ENCODE peak calls at places on chromosomes 13 and 19, in five cellular contexts. One of them, this sample, is unnamed. For H3K4me1, the result is how much of the 10 kb centered on the place peaks cover.

GRCh38 chr13:47794963-47795362 is 206.1 kb downstream of the SUCLA2 start:
- DNase-seq in foreskin keratinocyte: no peak
- DNase-seq in upper lobe of right lung: no peak
- DNase-seq in H9: no peak
- DNase-seq in testis: no peak
- DNase-seq in this sample: no peak

GRCh38 chr19:28349604-28350003 is 863.3 kb downstream of the UQCRFS1 start:
- DNase-seq in foreskin keratinocyte: no peak
- DNase-seq in upper lobe of right lung: no peak
- DNase-seq in H9: no peak
- DNase-seq in testis: no peak
- DNase-seq in this sample: no peak

GRCh38 chr13:112567161-112567862 is 20.6 kb downstream of the TUBGCP3 start:
- DNase-seq in foreskin keratinocyte: no peak
- DNase-seq in upper lobe of right lung: no peak
- DNase-seq in H9: no peak
- DNase-seq in testis: no peak
- DNase-seq in this sample: no peak

GRCh38 chr13:85314686-85315085 is 484.5 kb downstream of the SLITRK6 start:
- DNase-seq in foreskin keratinocyte: no peak
- DNase-seq in upper lobe of right lung: no peak
- DNase-seq in H9: no peak
- DNase-seq in testis: no peak
- DNase-seq in this sample: no peak

GRCh38 chr13:67614013-67614412 is 383.9 kb upstream of the PCDH9 start:
- DNase-seq in foreskin keratinocyte: no peak
- DNase-seq in upper lobe of right lung: no peak
- DNase-seq in H9: no peak
- DNase-seq in testis: no peak
- DNase-seq in this sample: no peak

GRCh38 chr19:29505034-29505824 is 20.6 kb upstream of the VSTM2B start:
- DNase-seq in foreskin keratinocyte: no peak
- DNase-seq in upper lobe of right lung: no peak
- DNase-seq in H9: no peak
- DNase-seq in testis: no peak
- DNase-seq in this sample: no peak

GRCh38 chr13:36436811-36437210 is 4.5 kb downstream of the CCNA1 start:
- DNase-seq in foreskin keratinocyte: no peak
- DNase-seq in upper lobe of right lung: no peak
- DNase-seq in H9: no peak
- DNase-seq in testis: no peak
- DNase-seq in this sample: no peak

GRCh38 chr13:40534456-40534855 is 132.0 kb downstream of the FOXO1 start:
- DNase-seq in foreskin keratinocyte: no peak
- DNase-seq in upper lobe of right lung: no peak
- DNase-seq in H9: no peak
- DNase-seq in testis: no peak
- DNase-seq in this sample: no peak

GRCh38 chr13:54637377-54637776 is 1608.8 kb downstream of the OLFM4 start:
- DNase-seq in foreskin keratinocyte: no peak
- DNase-seq in upper lobe of right lung: no peak
- DNase-seq in H9: no peak
- DNase-seq in testis: no peak
- DNase-seq in this sample: no peak

GRCh38 chr13:21674271-21675009 is 3.6 kb downstream of the FGF9 start:
- DNase-seq in foreskin keratinocyte: no peak
- DNase-seq in upper lobe of right lung: peak
- DNase-seq in H9: peak
- DNase-seq in testis: no peak
- DNase-seq in this sample: peak

GRCh38 chr19:55373318-55373992 is 3.2 kb upstream of the TMEM190 start:
- DNase-seq in foreskin keratinocyte: no peak
- DNase-seq in upper lobe of right lung: no peak
- DNase-seq in H9: peak
- DNase-seq in testis: no peak
- DNase-seq in this sample: no peak

GRCh38 chr13:35781661-35782060 is 305.2 kb upstream of the MAB21L1 start:
- DNase-seq in foreskin keratinocyte: no peak
- DNase-seq in upper lobe of right lung: no peak
- DNase-seq in H9: no peak
- DNase-seq in testis: no peak
- DNase-seq in this sample: no peak

GRCh38 chr19:18231775-18232174 is 5.5 kb upstream of the PDE4C start:
- DNase-seq in foreskin keratinocyte: no peak
- DNase-seq in upper lobe of right lung: no peak
- DNase-seq in H9: no peak
- DNase-seq in testis: no peak
- DNase-seq in this sample: no peak

GRCh38 chr13:27036236-27036981 is 135.2 kb downstream of the USP12 start:
- DNase-seq in foreskin keratinocyte: peak
- DNase-seq in upper lobe of right lung: no peak
- DNase-seq in H9: peak
- DNase-seq in testis: no peak
- DNase-seq in this sample: no peak

GRCh38 chr13:26050568-26051230 is 1.1 kb downstream of the SHISA2 start:
- DNase-seq in foreskin keratinocyte: peak
- DNase-seq in upper lobe of right lung: peak
- DNase-seq in H9: peak
- DNase-seq in testis: peak
- DNase-seq in this sample: no peak

GRCh38 chr13:105920375-105920774 is 615.1 kb downstream of the EFNB2 start:
- DNase-seq in foreskin keratinocyte: peak
- DNase-seq in upper lobe of right lung: no peak
- DNase-seq in H9: no peak
- DNase-seq in testis: no peak
- DNase-seq in this sample: no peak

GRCh38 chr13:66154981-66155380 is 1075.2 kb downstream of the PCDH9 start:
- DNase-seq in foreskin keratinocyte: no peak
- DNase-seq in upper lobe of right lung: no peak
- DNase-seq in H9: no peak
- DNase-seq in testis: no peak
- DNase-seq in this sample: no peak

DNA sequence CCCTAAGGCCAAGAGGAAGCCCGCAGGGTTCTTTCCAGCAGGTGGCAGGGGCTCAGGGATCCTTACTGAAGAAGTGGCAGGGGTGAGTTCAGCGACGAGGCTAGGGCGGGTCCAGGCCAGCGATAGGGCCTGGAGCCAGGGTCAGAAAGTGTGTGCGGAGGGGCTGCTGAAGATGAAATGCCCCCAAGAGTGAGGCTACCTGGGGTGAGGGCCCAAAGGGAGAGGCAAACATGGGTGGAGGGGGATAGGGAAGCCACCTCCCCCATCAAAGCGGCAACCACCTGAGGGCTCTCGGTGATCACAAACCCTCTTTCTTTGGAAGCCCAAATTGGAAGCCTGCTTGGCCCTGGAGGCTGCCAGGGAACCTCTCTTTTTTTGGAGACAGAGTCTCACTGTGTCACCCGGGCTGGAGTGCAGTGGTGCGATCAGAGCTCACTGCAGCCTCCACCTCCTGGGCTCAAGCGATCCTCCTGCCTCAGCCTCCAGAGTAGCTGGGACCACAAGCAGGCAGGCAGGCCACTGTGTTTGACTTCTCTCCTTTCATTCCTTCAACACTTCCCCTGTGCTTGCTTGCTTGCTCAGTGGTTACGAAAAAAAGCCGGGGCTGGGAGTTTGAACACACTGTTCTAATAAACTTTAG is 1.2 kb upstream of the ATP8B3 start:
- DNase-seq in foreskin keratinocyte: no peak
- DNase-seq in upper lobe of right lung: no peak
- DNase-seq in H9: no peak
- DNase-seq in testis: no peak
- DNase-seq in this sample: no peak
- H3K27ac ChIP-seq in foreskin keratinocyte: no peak
- H3K27ac ChIP-seq in upper lobe of right lung: no peak
- H3K27ac ChIP-seq in H9: no peak
- H3K27ac ChIP-seq in testis: peak
- H3K27ac ChIP-seq in this sample: peak

DNA sequence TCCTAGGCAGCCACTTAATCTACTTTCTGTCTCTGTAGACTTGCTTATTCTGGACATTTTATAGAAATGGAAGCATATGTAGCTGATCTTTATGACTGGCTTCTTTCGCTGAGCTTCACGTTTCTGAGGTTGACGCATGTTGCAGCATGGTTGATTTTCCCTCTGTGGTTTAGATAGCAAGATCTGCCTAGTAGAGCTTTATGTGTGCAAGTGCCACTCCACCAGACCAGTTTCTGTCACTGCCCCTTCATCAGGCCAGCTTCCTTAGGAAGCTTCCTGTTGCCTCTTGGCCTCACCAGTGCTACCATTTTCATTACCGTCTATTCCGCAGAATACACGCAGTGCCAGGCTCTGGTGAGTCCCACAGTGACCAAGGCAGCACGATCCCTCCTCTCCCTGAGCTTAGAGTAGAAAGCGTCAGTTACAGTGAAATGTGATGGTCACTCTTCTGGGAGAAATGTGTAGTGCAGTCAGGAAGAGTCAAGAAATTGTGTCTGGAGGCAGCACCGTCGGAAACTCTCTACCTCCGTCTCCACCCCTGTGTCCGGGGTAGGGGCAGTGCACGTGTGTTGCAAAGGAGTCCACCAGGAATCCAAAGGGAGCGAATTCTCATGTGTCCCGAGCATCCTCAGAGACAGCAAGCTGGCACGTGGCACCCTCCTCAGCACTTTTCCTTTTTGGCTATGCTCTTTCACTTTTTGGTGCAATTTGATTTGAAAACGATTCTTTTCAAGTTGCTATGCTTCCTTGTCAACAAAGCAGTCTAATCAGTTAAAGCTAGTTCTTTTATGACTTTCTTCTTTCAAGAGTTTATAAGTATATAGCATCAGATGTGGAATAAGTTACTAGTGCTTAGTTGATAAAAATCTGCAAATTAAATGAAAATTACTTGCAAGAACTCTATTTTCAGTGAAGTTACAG is 45.4 kb upstream of the GPR183 start:
- DNase-seq in foreskin keratinocyte: no peak
- DNase-seq in upper lobe of right lung: no peak
- DNase-seq in H9: no peak
- DNase-seq in testis: no peak
- DNase-seq in this sample: no peak
- H3K4me1 ChIP-seq in foreskin keratinocyte: under half
- H3K4me1 ChIP-seq in upper lobe of right lung: under half
- H3K4me1 ChIP-seq in H9: under half
- H3K4me1 ChIP-seq in testis: under half
- H3K4me1 ChIP-seq in this sample: under half

GRCh38 chr19:5892772-5893275 is 10.8 kb downstream of the NDUFA11 start:
- DNase-seq in foreskin keratinocyte: no peak
- DNase-seq in upper lobe of right lung: no peak
- DNase-seq in H9: no peak
- DNase-seq in testis: no peak
- DNase-seq in this sample: peak

GRCh38 chr19:5891938-5892771 is 11.4 kb downstream of the NDUFA11 start:
- DNase-seq in foreskin keratinocyte: no peak
- DNase-seq in upper lobe of right lung: no peak
- DNase-seq in H9: peak
- DNase-seq in testis: no peak
- DNase-seq in this sample: no peak

GRCh38 chr19:5893907-5894703 is 9.5 kb downstream of the NDUFA11 start:
- DNase-seq in foreskin keratinocyte: no peak
- DNase-seq in upper lobe of right lung: no peak
- DNase-seq in H9: no peak
- DNase-seq in testis: peak
- DNase-seq in this sample: peak

GRCh38 chr19:5894704-5895349 is 8.8 kb downstream of the NDUFA11 start:
- DNase-seq in foreskin keratinocyte: no peak
- DNase-seq in upper lobe of right lung: no peak
- DNase-seq in H9: no peak
- DNase-seq in testis: no peak
- DNase-seq in this sample: peak

GRCh38 chr19:5893296-5893903 is 10.2 kb downstream of the NDUFA11 start:
- DNase-seq in foreskin keratinocyte: no peak
- DNase-seq in upper lobe of right lung: no peak
- DNase-seq in H9: no peak
- DNase-seq in testis: no peak
- DNase-seq in this sample: no peak
- H3K27ac ChIP-seq in foreskin keratinocyte: no peak
- H3K27ac ChIP-seq in upper lobe of right lung: no peak
- H3K27ac ChIP-seq in H9: no peak
- H3K27ac ChIP-seq in testis: no peak
- H3K27ac ChIP-seq in this sample: peak

GRCh38 chr13:28488376-28489005 is 6.4 kb downstream of the FLT1 start:
- DNase-seq in foreskin keratinocyte: no peak
- DNase-seq in upper lobe of right lung: no peak
- DNase-seq in H9: no peak
- DNase-seq in testis: no peak
- DNase-seq in this sample: no peak
- H3K4me1 ChIP-seq in foreskin keratinocyte: under half
- H3K4me1 ChIP-seq in upper lobe of right lung: under half
- H3K4me1 ChIP-seq in H9: under half
- H3K4me1 ChIP-seq in testis: under half
- H3K4me1 ChIP-seq in this sample: under half

This sample was measured in adrenal gland.